ENCODE peak calls at places on chromosomes 2 and 18, in nine cellular contexts. H is HepG2, C is HL-60, Y is A549, E is HCT116, I is SK-N-SH, T is K562, Z is Panc1, M is GM12878. W is an unnamed sample.
A peak's percentile ranks its signal among the peaks of the same experiment; 100 is the strongest.

GRCh38 chr18:35072616-35073015 is 31.4 kb downstream of the MAPRE2 start:
- DNase-seq in H (no peak), T (no peak), Y (no peak), Z (no peak), M (no peak), E (no peak), I (peak; percentile 43), C (no peak), W (no peak)

GRCh38 chr2:193476171-193476800 is 1281.6 kb upstream of the TMEFF2 start:
- DNase-seq in Y (no peak), T (no peak), E (no peak), C (no peak), M (no peak), Z (no peak), H (peak; percentile 16), I (no peak), W (no peak)

GRCh38 chr18:34773961-34774754 is 64.1 kb downstream of the DTNA start:
- DNase-seq in C (no peak), Y (no peak), M (no peak), T (no peak), I (peak; percentile 54), H (no peak), Z (no peak), E (no peak), W (no peak)

GRCh38 chr2:158115202-158115783 is 13.6 kb downstream of the UPP2 start:
- DNase-seq in Z (no peak), T (no peak), I (no peak), C (no peak), M (no peak), Y (no peak), H (no peak), E (no peak), W (no peak)

GRCh38 chr18:56162316-56162715 is 476.1 kb downstream of the TXNL1 start:
- DNase-seq in Y (no peak), T (no peak), H (no peak), E (no peak), M (no peak), I (no peak), C (no peak), Z (no peak), W (no peak)

GRCh38 chr2:86789687-86790133 is 1.0 kb downstream of the CD8A start:
- DNase-seq in H (no peak), E (no peak), Z (no peak), M (no peak), Y (no peak), T (no peak), I (peak; percentile 62), C (no peak), W (peak; percentile 48)

GRCh38 chr18:35371412-35372195 is 5.5 kb downstream of the ZNF396 start:
- DNase-seq in H (no peak), I (no peak), Y (no peak), C (no peak), Z (no peak), E (no peak), T (no peak), M (no peak), W (no peak)

GRCh38 chr18:74476154-74476553 is 19.0 kb upstream of the DIPK1C start:
- DNase-seq in I (peak; percentile 80), C (no peak), M (no peak), T (peak; percentile 38), H (peak; percentile 25), Z (no peak), Y (peak; percentile 48), E (no peak), W (peak; percentile 74)

GRCh38 chr18:45670281-45670962 is 53.6 kb upstream of the SLC14A1 start:
- DNase-seq in E (no peak), T (peak; percentile 81), H (no peak), C (peak; percentile 98), M (no peak), I (no peak), Z (no peak), Y (no peak), W (no peak)

GRCh38 chr2:37230581-37230980 is 815 bp downstream of the CEBPZ start:
- DNase-seq in Y (peak; percentile 15), C (no peak), H (peak; percentile 36), M (no peak), Z (no peak), E (no peak), I (peak; percentile 36), T (peak; percentile 18), W (no peak)

GRCh38 chr2:240168546-240169361 is 28.3 kb upstream of the OTOS start:
- DNase-seq in H (no peak), M (no peak), Y (no peak), C (no peak), Z (no peak), T (no peak), I (no peak), E (no peak), W (no peak)

GRCh38 chr2:54512663-54513363 is 56.7 kb downstream of the SPTBN1 start:
- DNase-seq in E (no peak), H (no peak), T (no peak), Y (no peak), I (no peak), Z (no peak), C (no peak), M (no peak), W (no peak)

GRCh38 chr2:222038086-222038802 is 260.6 kb downstream of the PAX3 start:
- DNase-seq in M (no peak), C (no peak), I (no peak), E (no peak), Y (no peak), H (peak; percentile 8), Z (no peak), T (no peak), W (peak; percentile 52)
- TF ChIP-seq REST in M (no peak), C (no peak), I (no peak), E (no peak), Y (no peak), H (no peak), Z (no peak), T (no peak), W (no peak)

GRCh38 chr2:219626540-219626939 is 890 bp upstream of the SLC4A3 start:
- DNase-seq in I (no peak), T (no peak), M (no peak), Z (no peak), Y (no peak), E (no peak), C (no peak), H (peak; percentile 35), W (no peak)

GRCh38 chr2:219624565-219624964 is 2.9 kb upstream of the SLC4A3 start:
- DNase-seq in Y (no peak), E (no peak), T (no peak), I (no peak), C (no peak), M (no peak), Z (no peak), H (no peak), W (no peak)

GRCh38 chr2:219622472-219622871 is 5.0 kb upstream of the SLC4A3 start:
- DNase-seq in Y (no peak), T (no peak), M (no peak), I (no peak), H (no peak), C (no peak), E (no peak), Z (no peak), W (no peak)

GRCh38 chr2:219627105-219628100 is at the start of gene SLC4A3:
- DNase-seq in I (peak; percentile 94), E (no peak), C (no peak), Z (no peak), T (peak; percentile 17), M (no peak), Y (peak; percentile 53), H (no peak), W (peak; percentile 69)

DNA sequence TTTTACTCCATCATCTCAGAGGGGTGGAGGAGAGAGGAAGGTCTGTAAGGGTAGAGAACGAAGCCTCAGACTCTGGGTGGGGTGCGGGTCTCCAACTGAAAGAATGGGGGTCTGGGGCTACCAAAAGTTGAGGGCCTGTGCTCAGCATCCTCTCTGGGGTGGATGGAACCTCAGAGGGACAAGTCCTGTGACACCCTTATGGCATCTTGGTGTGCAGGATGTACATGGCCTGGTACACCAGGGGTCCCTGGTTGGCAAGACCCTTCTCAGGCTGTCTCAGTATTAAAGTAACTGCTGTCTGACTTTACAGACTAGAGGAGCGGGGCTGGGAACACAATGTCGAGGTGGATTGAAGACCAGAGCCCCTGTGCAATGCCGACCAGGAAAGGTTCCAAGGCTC is 2.3 kb upstream of the SLC4A3 start:
- DNase-seq in Y (no peak), Z (no peak), E (no peak), T (no peak), C (no peak), I (no peak), H (no peak), M (no peak), W (no peak)
- TF ChIP-seq REST in Y (no peak), Z (no peak), E (no peak), T (no peak), C (no peak), I (no peak), H (no peak), M (no peak), W (no peak)

GRCh38 chr2:58606799-58607198 is 365.7 kb upstream of the FANCL start:
- DNase-seq in I (no peak), T (peak; percentile 19), E (no peak), H (no peak), M (no peak), Z (no peak), Y (no peak), C (no peak), W (no peak)
- TF ChIP-seq REST in I (no peak), T (no peak), E (no peak), H (no peak), M (no peak), Z (no peak), Y (no peak), C (no peak), W (no peak)

DNA sequence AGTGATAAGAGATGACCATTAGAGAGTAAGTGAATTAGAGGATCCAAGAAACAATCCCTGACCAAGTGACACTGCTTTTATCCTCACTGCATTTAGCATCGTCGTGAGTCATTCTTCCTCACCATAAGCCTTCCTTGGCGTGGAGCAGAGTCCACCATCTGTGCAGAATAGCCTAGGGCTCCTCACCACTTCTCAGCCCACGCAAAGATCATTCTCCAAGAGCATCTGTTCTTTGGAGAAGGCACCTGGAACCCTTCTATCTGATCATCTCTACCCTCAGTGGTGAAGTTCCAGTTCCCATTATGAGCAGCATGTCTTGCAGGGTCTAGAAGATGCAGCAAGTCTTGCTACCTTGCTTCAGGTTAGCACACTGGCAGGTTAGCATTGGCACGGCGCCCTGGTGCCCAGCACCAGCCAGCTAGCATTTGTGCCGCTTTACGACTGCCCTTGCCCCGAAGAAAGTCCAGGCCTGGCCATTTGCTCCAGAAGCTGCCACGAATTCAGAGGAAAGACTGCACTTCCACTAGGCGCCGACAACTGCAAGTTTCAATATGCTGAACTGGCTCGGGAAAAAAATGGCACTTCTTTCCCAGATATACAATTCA is 225.8 kb downstream of the TTC32 start:
- DNase-seq in Y (no peak), C (no peak), E (no peak), Z (no peak), M (no peak), H (no peak), I (no peak), T (no peak), W (no peak)
- TF ChIP-seq REST in Y (no peak), C (no peak), E (no peak), Z (no peak), M (no peak), H (no peak), I (no peak), T (no peak), W (no peak)

GRCh38 chr2:238462782-238463396 is 36.2 kb downstream of the ASB1 start:
- DNase-seq in H (peak; percentile 77), Z (no peak), T (peak; percentile 57), E (peak; percentile 40), M (peak; percentile 13), Y (peak; percentile 22), C (peak; percentile 22), I (peak; percentile 69), W (peak; percentile 70)
- TF ChIP-seq REST in H (no peak), Z (no peak), T (no peak), E (no peak), M (no peak), Y (no peak), C (no peak), I (no peak), W (no peak)

W was measured in GM23338.